ENCODE peak calls at places on chromosomes 5 and 9, in five cellular contexts. Q is lung, P is A549, V is neural progenitor cell, L is Peyer's patch. B is an unnamed sample.

GRCh38 chr9:122356627-122357026 is 14.2 kb upstream of the PTGS1 start:
- DNase-seq in Q (no peak), P (no peak), V (peak; percentile 49), L (no peak), B (no peak)

GRCh38 chr5:181181650-181182565 is 23.1 kb downstream of the TRIM7 start:
- DNase-seq in Q (peak; percentile 73), P (peak; percentile 89), V (peak; percentile 87), L (peak; percentile 90), B (peak; percentile 78)

GRCh38 chr5:164353155-164353554 is 847.7 kb downstream of the MAT2B start:
- DNase-seq in Q (no peak), P (no peak), V (no peak), L (no peak), B (no peak)

GRCh38 chr5:81749562-81750307 is 1.2 kb downstream of the SSBP2 start:
- DNase-seq in Q (peak; percentile 30), P (no peak), V (peak; percentile 80), L (peak; percentile 87), B (peak; percentile 47)

GRCh38 chr9:30713279-30713678 is 1671.2 kb upstream of the ACO1 start:
- DNase-seq in Q (no peak), P (no peak), V (no peak), L (no peak), B (no peak)

GRCh38 chr5:1311443-1312055 is 16.7 kb upstream of the TERT start:
- DNase-seq in Q (no peak), P (no peak), V (no peak), L (no peak), B (no peak)

GRCh38 chr9:84266087-84266561 is 74.4 kb downstream of the SLC28A3 start:
- DNase-seq in Q (no peak), P (peak; percentile 19), V (peak; percentile 45), L (no peak), B (no peak)

GRCh38 chr5:39943811-39944210 is 519.0 kb upstream of the DAB2 start:
- DNase-seq in Q (no peak), P (no peak), V (no peak), L (no peak), B (no peak)

GRCh38 chr5:93674138-93674537 is 67.3 kb downstream of the POU5F2 start:
- DNase-seq in Q (no peak), P (no peak), V (no peak), L (no peak), B (peak; percentile 19)

GRCh38 chr5:23457780-23458179 is 49.6 kb upstream of the PRDM9 start:
- DNase-seq in Q (no peak), P (no peak), V (no peak), L (no peak), B (no peak)

GRCh38 chr5:23459214-23459613 is 48.2 kb upstream of the PRDM9 start:
- DNase-seq in Q (no peak), P (no peak), V (no peak), L (no peak), B (no peak)

GRCh38 chr5:23466401-23466886 is 41.0 kb upstream of the PRDM9 start:
- DNase-seq in Q (no peak), P (peak; percentile 72), V (peak; percentile 2), L (no peak), B (peak; percentile 51)

GRCh38 chr5:23461576-23461975 is 45.8 kb upstream of the PRDM9 start:
- DNase-seq in Q (no peak), P (no peak), V (no peak), L (no peak), B (no peak)
- H3K4me1 ChIP-seq in Q (no peaks in the 10 kb centered on the region), P (peaks cover 4% of the 10 kb centered on the region), V (no peaks in the 10 kb centered on the region), L (no peaks in the 10 kb centered on the region), B (no peaks in the 10 kb centered on the region)

DNA sequence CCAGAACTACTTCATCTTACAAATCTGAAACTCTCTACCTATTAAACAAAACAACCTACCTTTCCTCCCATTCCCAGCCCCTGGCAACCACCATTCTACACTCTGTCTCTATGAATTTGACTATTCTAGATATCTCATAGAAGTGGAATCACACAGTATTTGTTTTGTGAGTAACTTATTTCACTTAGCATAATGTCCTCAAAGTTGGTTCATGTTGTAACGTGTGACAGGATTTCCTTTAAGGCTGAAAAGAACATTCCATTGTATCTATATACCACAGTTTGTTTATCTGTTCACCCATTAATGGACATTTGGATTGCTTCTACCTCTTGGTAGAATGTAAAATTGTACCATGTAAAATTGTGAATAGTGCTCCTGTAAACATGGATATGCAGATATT is 70.1 kb upstream of the NXNL2 start:
- DNase-seq in Q (no peak), P (no peak), V (no peak), L (no peak), B (no peak)
- H3K4me1 ChIP-seq in Q (peaks cover 3% of the 10 kb centered on the region), P (peaks cover 18% of the 10 kb centered on the region), V (peaks cover 14% of the 10 kb centered on the region), L (no peaks in the 10 kb centered on the region), B (peaks cover 14% of the 10 kb centered on the region)

GRCh38 chr9:97993000-97993399 is 9.9 kb downstream of the ANP32B start:
- DNase-seq in Q (no peak), P (no peak), V (no peak), L (no peak), B (no peak)
- H3K4me1 ChIP-seq in Q (peaks cover 11% of the 10 kb centered on the region), P (peaks cover 60% of the 10 kb centered on the region), V (no peaks in the 10 kb centered on the region), L (no peaks in the 10 kb centered on the region), B (no peaks in the 10 kb centered on the region)

GRCh38 chr5:10329808-10330481 is 22.2 kb upstream of the CMBL start:
- DNase-seq in Q (no peak), P (no peak), V (no peak), L (no peak), B (no peak)

GRCh38 chr5:10331341-10331796 is 22.1 kb upstream of the MARCHF6 start:
- DNase-seq in Q (peak; percentile 73), P (peak; percentile 56), V (no peak), L (no peak), B (peak; percentile 31)

GRCh38 chr5:10329421-10329807 is 21.7 kb upstream of the CMBL start:
- DNase-seq in Q (no peak), P (no peak), V (no peak), L (no peak), B (no peak)

GRCh38 chr5:10332301-10332700 is 21.2 kb upstream of the MARCHF6 start:
- DNase-seq in Q (peak; percentile 2), P (no peak), V (no peak), L (no peak), B (no peak)

DNA sequence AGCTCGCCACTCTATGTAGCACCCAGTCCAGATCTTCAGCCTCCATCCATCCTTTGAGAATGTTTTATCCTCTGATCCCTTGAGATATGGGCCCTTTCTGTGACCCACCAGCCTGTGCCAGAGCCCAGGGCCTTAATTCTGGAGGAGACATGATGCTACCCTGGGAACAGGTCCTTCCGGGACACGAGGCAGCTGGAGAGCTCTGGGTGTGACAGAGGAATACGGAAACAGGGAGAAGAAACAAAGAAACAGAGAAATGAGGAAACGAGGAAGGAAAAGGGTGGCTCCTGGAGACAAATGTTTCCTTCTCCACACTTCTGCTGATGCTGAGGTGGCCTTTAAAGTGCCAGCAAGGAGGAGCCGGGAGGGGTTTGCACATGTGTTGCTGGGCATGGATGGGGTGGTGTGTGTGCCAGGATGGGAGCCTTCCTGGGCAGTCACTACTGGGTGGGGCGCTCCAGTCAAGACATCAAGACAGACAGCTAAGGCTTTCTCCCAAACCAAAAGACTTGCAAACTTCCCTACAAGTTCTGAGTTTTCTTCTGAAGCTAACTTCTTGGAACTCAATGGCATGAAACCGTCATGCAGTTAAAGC is 22.9 kb upstream of the MARCHF6 start:
- DNase-seq in Q (no peak), P (no peak), V (no peak), L (no peak), B (no peak)
- H3K4me1 ChIP-seq in Q (peaks cover 8% of the 10 kb centered on the region), P (peaks cover 22% of the 10 kb centered on the region), V (peaks cover 6% of the 10 kb centered on the region), L (peaks cover 4% of the 10 kb centered on the region), B (peaks cover 8% of the 10 kb centered on the region)